ENCODE peak calls at places on chromosomes 4 and X, in seven cellular contexts. C is Peyer's patch, F is heart right ventricle, V is tibial nerve, U is psoas muscle, K is ovary, Y is K562. J is an unnamed sample.

GRCh38 chr4:24632011-24632410 is 47.7 kb upstream of the DHX15 start:
- DNase-seq in C (no peak), F (no peak), V (no peak), U (no peak), K (no peak), Y (no peak), J (no peak)

GRCh38 chr4:17932041-17932440 is 89.5 kb downstream of the LCORL start:
- DNase-seq in C (no peak), F (no peak), V (no peak), U (no peak), K (no peak), Y (no peak), J (no peak)

GRCh38 chr4:7741946-7742806 is 197.5 kb downstream of the AFAP1 start:
- DNase-seq in C (no peak), F (no peak), V (no peak), U (peak), K (no peak), Y (no peak), J (no peak)

GRCh38 chr4:61666248-61666647 is 466.1 kb downstream of the ADGRL3 start:
- DNase-seq in C (no peak), F (no peak), V (no peak), U (no peak), K (no peak), Y (no peak), J (no peak)

GRCh38 chrX:109974906-109975655 is 27.8 kb upstream of the TMEM164 start:
- DNase-seq in C (no peak), F (no peak), V (no peak), U (no peak), K (no peak), Y (peak), J (no peak)

GRCh38 chr4:72119946-72120345 is 88.1 kb downstream of the NPFFR2 start:
- DNase-seq in C (no peak), F (no peak), V (no peak), U (no peak), K (no peak), Y (no peak), J (no peak)

GRCh38 chr4:31655328-31655727 is 935.2 kb downstream of the PCDH7 start:
- DNase-seq in C (no peak), F (no peak), V (no peak), U (no peak), K (no peak), Y (no peak), J (no peak)

GRCh38 chr4:1823545-1823932 is 30.4 kb downstream of the FGFR3 start:
- DNase-seq in C (no peak), F (no peak), V (no peak), U (no peak), K (no peak), Y (no peak), J (no peak)

GRCh38 chr4:99586747-99587146 is 12.1 kb downstream of the MTTP start:
- DNase-seq in C (no peak), F (no peak), V (no peak), U (no peak), K (no peak), Y (no peak), J (no peak)

GRCh38 chrX:111581086-111581485 is 69.6 kb downstream of the SERTM2 start:
- DNase-seq in C (no peak), F (no peak), V (no peak), U (no peak), K (no peak), Y (no peak), J (no peak)

GRCh38 chr4:121428721-121429120 is 47.9 kb upstream of the QRFPR start:
- DNase-seq in C (no peak), F (no peak), V (no peak), U (no peak), K (no peak), Y (no peak), J (no peak)

GRCh38 chr4:56276547-56276946 is 110.7 kb downstream of the AASDH start:
- DNase-seq in C (no peak), F (no peak), V (no peak), U (no peak), K (no peak), Y (no peak), J (no peak)

GRCh38 chrX:69062493-69062892 is 102.8 kb downstream of the PJA1 start:
- DNase-seq in C (no peak), F (no peak), V (no peak), U (no peak), K (no peak), Y (no peak), J (no peak)

GRCh38 chrX:152072236-152072635 is 66.1 kb downstream of the MAGEA10 start:
- DNase-seq in C (no peak), F (no peak), V (no peak), U (no peak), K (no peak), Y (peak), J (no peak)

GRCh38 chr4:89129080-89129640 is 17.8 kb downstream of the TIGD2 start:
- DNase-seq in C (no peak), F (no peak), V (no peak), U (no peak), K (no peak), Y (no peak), J (no peak)

GRCh38 chr4:113759696-113760093 is 1.8 kb downstream of the CAMK2D start:
- DNase-seq in C (no peak), F (no peak), V (no peak), U (no peak), K (no peak), Y (no peak), J (no peak)

GRCh38 chrX:112081781-112082482 is 644 bp downstream of the TRPC5 start:
- DNase-seq in C (no peak), F (no peak), V (no peak), U (no peak), K (no peak), Y (no peak), J (no peak)

GRCh38 chr4:116866116-116866515 is 219.3 kb downstream of the TRAM1L1 start:
- DNase-seq in C (no peak), F (no peak), V (no peak), U (no peak), K (no peak), Y (no peak), J (no peak)
- H3K4me3 ChIP-seq in C (no peak), F (no peak), V (no peak), U (no peak), K (no peak), Y (no peak), J (no peak)

GRCh38 chr4:168787801-168788200 is 222.3 kb downstream of the CBR4 start:
- DNase-seq in C (no peak), F (no peak), V (no peak), U (no peak), K (no peak), Y (no peak), J (peak)
- TF ChIP-seq CTCF in C (no peak), F (no peak), V (no peak), U (no peak), K (no peak), Y (no peak), J (no peak)

DNA sequence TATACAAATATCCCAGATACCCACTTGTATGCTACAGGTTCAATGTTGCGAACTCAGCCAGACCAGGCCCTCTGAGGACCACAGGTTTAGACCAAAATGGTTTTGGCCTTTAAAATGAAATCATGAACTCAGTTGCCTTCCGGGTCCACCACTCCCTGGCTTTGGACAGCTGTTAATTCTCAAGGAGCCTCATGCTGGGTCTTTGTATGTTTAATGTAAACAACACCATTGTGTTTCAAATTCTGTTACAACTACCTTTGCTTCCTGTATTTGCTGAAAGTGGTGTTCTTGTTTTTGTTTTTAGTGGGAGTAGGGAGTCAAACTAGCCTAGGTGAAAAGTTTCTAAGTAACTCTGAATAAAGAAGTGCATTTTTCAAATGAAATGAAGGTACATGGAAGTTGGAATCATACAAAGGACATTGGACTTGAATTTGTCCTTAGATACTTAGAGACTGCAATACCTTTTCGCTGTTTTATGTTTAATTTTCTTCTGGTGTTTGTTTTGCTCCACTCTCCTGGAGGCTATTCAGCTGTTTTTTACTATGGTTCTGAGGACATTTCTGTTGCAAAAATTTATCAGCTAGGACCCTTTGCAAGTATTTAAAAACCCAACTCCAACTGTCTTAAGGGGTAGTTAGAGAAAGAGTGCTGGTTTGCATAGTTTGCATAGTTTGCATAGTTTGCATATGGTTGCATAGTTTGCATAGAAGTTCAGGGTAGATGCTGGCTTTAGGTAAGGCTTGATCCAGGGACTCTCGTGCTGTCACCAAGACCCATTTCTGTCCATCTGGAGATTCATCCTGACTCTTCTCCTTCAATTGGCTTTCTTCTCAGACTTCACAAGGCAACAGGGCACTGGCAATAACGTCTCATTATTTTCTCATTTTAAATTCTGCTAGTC is 70.1 kb downstream of the MID1IP1 start:
- DNase-seq in C (no peak), F (no peak), V (no peak), U (no peak), K (no peak), Y (no peak), J (no peak)
- H3K27ac ChIP-seq in C (no peak), F (no peak), V (no peak), U (peak), K (no peak), Y (no peak), J (no peak)

DNA sequence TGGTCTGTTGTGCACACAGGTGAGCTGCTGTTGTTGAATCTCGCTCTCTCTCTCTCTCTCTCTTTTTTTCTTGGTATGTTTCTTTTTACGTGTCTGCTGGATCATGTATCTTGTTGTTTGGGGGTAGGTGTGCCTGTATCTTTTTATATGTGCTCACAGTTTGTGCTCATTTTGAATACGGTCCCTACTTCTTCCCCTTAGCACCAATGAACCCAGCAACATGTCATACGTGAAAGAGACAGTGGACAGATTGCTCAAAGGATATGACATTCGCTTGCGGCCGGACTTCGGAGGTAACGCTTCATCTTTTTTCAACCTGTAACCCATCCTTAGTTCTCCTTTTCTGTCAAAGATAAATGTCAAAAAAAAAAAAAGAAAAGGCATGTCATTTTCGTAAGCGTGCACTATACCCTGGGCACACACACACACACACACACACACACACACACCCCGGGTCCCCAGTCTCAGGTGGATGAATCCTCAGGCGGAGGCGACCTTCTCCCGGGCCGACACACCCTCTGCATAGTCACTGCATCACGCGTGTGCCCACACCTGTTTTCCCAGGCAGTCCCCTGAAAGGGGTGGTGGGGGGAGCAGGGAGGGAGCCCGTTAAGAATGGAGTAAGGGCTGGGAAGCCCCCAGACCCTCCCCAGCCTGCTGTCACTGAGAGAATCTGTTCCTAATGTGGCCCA is 492 bp downstream of the GABRB1 start:
- DNase-seq in C (no peak), F (no peak), V (no peak), U (no peak), K (no peak), Y (no peak), J (no peak)
- H3K4me3 ChIP-seq in C (peak), F (peak), V (peak), U (peak), K (peak), Y (no peak), J (peak)

J was measured in coronary artery.